ENCODE peak calls at places on chromosome 13, in eight cellular contexts. N is GM06990, F is tibial nerve, Q is progenitor cell of endocrine pancreas, M is neural progenitor cell, G is epithelial cell of esophagus, S is IMR-90, P is glutamatergic neuron. L is an unnamed sample.

GRCh38 chr13:36193151-36193855 is 21.1 kb downstream of the SOHLH2 start:
- DNase-seq in N (no peak), F (no peak), Q (no peak), M (no peak), G (peak; percentile 50), S (no peak), P (no peak), L (no peak)

GRCh38 chr13:81393110-81393509 is 1052.2 kb upstream of the SPRY2 start:
- DNase-seq in N (no peak), F (no peak), Q (no peak), M (no peak), G (no peak), S (no peak), P (no peak), L (no peak)

GRCh38 chr13:85970727-85971126 is 171.5 kb upstream of the SLITRK6 start:
- DNase-seq in N (no peak), F (no peak), Q (no peak), M (no peak), G (peak; percentile 40), S (no peak), P (no peak), L (no peak)

GRCh38 chr13:30872685-30873443 is 33.2 kb upstream of the MEDAG start:
- DNase-seq in N (no peak), F (peak; percentile 67), Q (no peak), M (peak; percentile 66), G (peak; percentile 50), S (peak; percentile 94), P (peak; percentile 28), L (no peak)

GRCh38 chr13:37608750-37609339 is 10.3 kb upstream of the POSTN start:
- DNase-seq in N (no peak), F (no peak), Q (no peak), M (no peak), G (peak; percentile 16), S (no peak), P (no peak), L (no peak)

GRCh38 chr13:51361111-51361510 is 21.6 kb downstream of the SERPINE3 start:
- DNase-seq in N (no peak), F (no peak), Q (no peak), M (no peak), G (no peak), S (no peak), P (no peak), L (no peak)

GRCh38 chr13:98761126-98761978 is 8.9 kb upstream of the SLC15A1 start:
- DNase-seq in N (no peak), F (no peak), Q (no peak), M (no peak), G (peak; percentile 76), S (peak; percentile 74), P (no peak), L (no peak)

GRCh38 chr13:99215466-99215865 is 14.8 kb downstream of the UBAC2 start:
- DNase-seq in N (no peak), F (no peak), Q (no peak), M (no peak), G (no peak), S (no peak), P (no peak), L (no peak)

GRCh38 chr13:24493356-24493755 is 19.2 kb downstream of the PARP4 start:
- DNase-seq in N (no peak), F (no peak), Q (no peak), M (no peak), G (no peak), S (no peak), P (no peak), L (no peak)

GRCh38 chr13:97267418-97268059 is 45.4 kb downstream of the MBNL2 start:
- DNase-seq in N (no peak), F (no peak), Q (no peak), M (peak; percentile 18), G (no peak), S (no peak), P (no peak), L (no peak)

GRCh38 chr13:94431569-94431968 is 47.9 kb downstream of the DCT start:
- DNase-seq in N (no peak), F (no peak), Q (no peak), M (no peak), G (no peak), S (peak; percentile 17), P (no peak), L (no peak)
- TF ChIP-seq CTCF in N (no peak), F (no peak), Q (no peak), M (no peak), G (no peak), S (peak; percentile 24), P (no peak), L (peak; percentile 37)

GRCh38 chr13:47126432-47126831 is 229.6 kb upstream of the HTR2A start:
- DNase-seq in N (no peak), F (no peak), Q (no peak), M (no peak), G (peak; percentile 7), S (no peak), P (no peak), L (no peak)
- TF ChIP-seq CTCF in N (peak; percentile 18), F (no peak), Q (no peak), M (peak; percentile 20), G (no peak), S (peak; percentile 18), P (no peak), L (peak; percentile 22)

GRCh38 chr13:44819762-44820161 is 169.5 kb downstream of the NUFIP1 start:
- DNase-seq in N (no peak), F (no peak), Q (no peak), M (no peak), G (no peak), S (peak; percentile 88), P (no peak), L (no peak)

GRCh38 chr13:44818016-44818415 is 171.3 kb downstream of the NUFIP1 start:
- DNase-seq in N (no peak), F (no peak), Q (no peak), M (no peak), G (no peak), S (no peak), P (no peak), L (no peak)

GRCh38 chr13:44816701-44817684 is 172.3 kb downstream of the NUFIP1 start:
- DNase-seq in N (no peak), F (no peak), Q (no peak), M (no peak), G (peak; percentile 57), S (peak; percentile 49), P (no peak), L (no peak)

GRCh38 chr13:44819245-44819644 is 170.0 kb downstream of the NUFIP1 start:
- DNase-seq in N (no peak), F (no peak), Q (no peak), M (no peak), G (peak; percentile 81), S (peak; percentile 95), P (no peak), L (no peak)

GRCh38 chr13:44818428-44818827 is 170.8 kb downstream of the NUFIP1 start:
- DNase-seq in N (no peak), F (no peak), Q (no peak), M (peak; percentile 81), G (peak; percentile 48), S (peak; percentile 43), P (no peak), L (no peak)
- TF ChIP-seq CTCF in N (peak; percentile 3), F (no peak), Q (peak; percentile 45), M (peak; percentile 64), G (peak; percentile 28), S (peak; percentile 29), P (no peak), L (peak; percentile 65)

GRCh38 chr13:28550721-28551497 is 56.0 kb upstream of the FLT1 start:
- DNase-seq in N (no peak), F (no peak), Q (no peak), M (no peak), G (no peak), S (no peak), P (no peak), L (no peak)

GRCh38 chr13:28545583-28546333 is 50.8 kb upstream of the FLT1 start:
- DNase-seq in N (no peak), F (no peak), Q (no peak), M (no peak), G (no peak), S (no peak), P (no peak), L (no peak)

GRCh38 chr13:28548468-28548867 is 53.5 kb upstream of the FLT1 start:
- DNase-seq in N (no peak), F (no peak), Q (no peak), M (no peak), G (no peak), S (no peak), P (no peak), L (no peak)

GRCh38 chr13:28551498-28551895 is 56.6 kb upstream of the FLT1 start:
- DNase-seq in N (no peak), F (no peak), Q (no peak), M (no peak), G (no peak), S (no peak), P (no peak), L (no peak)

GRCh38 chr13:28548872-28549271 is 53.9 kb upstream of the FLT1 start:
- DNase-seq in N (no peak), F (no peak), Q (no peak), M (peak; percentile 31), G (no peak), S (no peak), P (no peak), L (no peak)
- TF ChIP-seq CTCF in N (no peak), F (no peak), Q (no peak), M (peak; percentile 45), G (no peak), S (peak; percentile 24), P (no peak), L (peak; percentile 27)